ENCODE peak calls at places on chromosome 14, in ten cellular contexts. A is mesendoderm, T is A549, V is stomach, H is mammary epithelial cell, E is aorta, Z is ovary, K is cardiac muscle cell, M is body of pancreas, U is WERI-Rb-1. F is an unnamed sample.

GRCh38 chr14:103772078-103772712 is 56.6 kb downstream of the ZFYVE21 start:
- DNase-seq in M (no peak), V (no peak), T (no peak), K (no peak), E (no peak), A (no peak), U (no peak), Z (no peak), H (no peak), F (no peak)

GRCh38 chr14:88948199-88948598 is 123.7 kb downstream of the TTC8 start:
- DNase-seq in V (no peak), H (no peak), A (no peak), Z (no peak), E (no peak), T (no peak), U (no peak), M (no peak), K (peak; percentile 96), F (no peak)

GRCh38 chr14:50095895-50096294 is 20.5 kb downstream of the VCPKMT start:
- DNase-seq in K (no peak), T (no peak), U (no peak), Z (no peak), E (no peak), V (no peak), H (no peak), A (no peak), M (no peak), F (no peak)

GRCh38 chr14:70754989-70755388 is 54.3 kb downstream of the MAP3K9 start:
- DNase-seq in H (peak; percentile 91), T (no peak), M (peak; percentile 54), A (peak; percentile 85), Z (no peak), K (peak; percentile 2), U (no peak), V (peak; percentile 57), E (no peak), F (no peak)

GRCh38 chr14:92846162-92846897 is 52.2 kb downstream of the GOLGA5 start:
- DNase-seq in E (no peak), A (no peak), V (no peak), T (no peak), H (peak; percentile 84), K (peak; percentile 86), Z (no peak), U (no peak), M (no peak), F (no peak)

GRCh38 chr14:76773188-76773885 is 12.1 kb downstream of the VASH1 start:
- DNase-seq in Z (peak; percentile 77), U (no peak), T (peak; percentile 54), H (peak; percentile 74), M (peak; percentile 41), A (peak; percentile 83), K (peak; percentile 94), V (no peak), E (peak; percentile 90), F (no peak)

GRCh38 chr14:89359477-89360222 is 57.4 kb downstream of the FOXN3 start:
- DNase-seq in V (no peak), K (no peak), M (peak; percentile 35), E (peak; percentile 66), Z (peak; percentile 64), A (no peak), U (no peak), T (no peak), H (no peak), F (no peak)

GRCh38 chr14:54785111-54785777 is 117.4 kb downstream of the GCH1 start:
- DNase-seq in U (no peak), T (no peak), M (no peak), K (no peak), E (no peak), Z (no peak), H (no peak), V (no peak), A (no peak), F (no peak)

GRCh38 chr14:87494010-87494409 is 499.0 kb downstream of the GALC start:
- DNase-seq in K (no peak), E (no peak), Z (no peak), M (no peak), V (no peak), A (peak; percentile 41), U (no peak), H (no peak), T (no peak), F (no peak)

GRCh38 chr14:89899917-89900680 is 54.4 kb downstream of the EFCAB11 start:
- DNase-seq in U (peak; percentile 18), V (no peak), M (no peak), T (no peak), E (no peak), K (peak; percentile 50), A (peak; percentile 36), Z (no peak), H (no peak), F (no peak)

GRCh38 chr14:59252772-59253500 is 64.5 kb downstream of the DAAM1 start:
- DNase-seq in H (no peak), K (peak; percentile 87), E (no peak), V (no peak), U (no peak), M (no peak), Z (no peak), T (no peak), A (no peak), F (no peak)

GRCh38 chr14:65128096-65128495 is 25.8 kb upstream of the MAX start:
- DNase-seq in K (no peak), M (no peak), V (no peak), A (no peak), Z (no peak), E (no peak), T (no peak), U (no peak), H (no peak), F (no peak)

GRCh38 chr14:32472512-32473472 is 143.7 kb downstream of the AKAP6 start:
- DNase-seq in A (peak; percentile 61), E (no peak), V (no peak), U (no peak), T (no peak), H (peak; percentile 63), M (no peak), Z (no peak), K (peak; percentile 77), F (no peak)

GRCh38 chr14:61872452-61872851 is 110.2 kb downstream of the SNAPC1 start:
- DNase-seq in A (no peak), T (no peak), V (no peak), Z (no peak), K (no peak), E (no peak), H (no peak), M (no peak), U (no peak), F (no peak)

GRCh38 chr14:39417014-39417413 is 15.2 kb downstream of the FBXO33 start:
- DNase-seq in A (peak; percentile 61), T (no peak), H (peak; percentile 21), K (peak; percentile 47), E (no peak), U (peak; percentile 44), M (no peak), Z (no peak), V (no peak), F (no peak)

DNA sequence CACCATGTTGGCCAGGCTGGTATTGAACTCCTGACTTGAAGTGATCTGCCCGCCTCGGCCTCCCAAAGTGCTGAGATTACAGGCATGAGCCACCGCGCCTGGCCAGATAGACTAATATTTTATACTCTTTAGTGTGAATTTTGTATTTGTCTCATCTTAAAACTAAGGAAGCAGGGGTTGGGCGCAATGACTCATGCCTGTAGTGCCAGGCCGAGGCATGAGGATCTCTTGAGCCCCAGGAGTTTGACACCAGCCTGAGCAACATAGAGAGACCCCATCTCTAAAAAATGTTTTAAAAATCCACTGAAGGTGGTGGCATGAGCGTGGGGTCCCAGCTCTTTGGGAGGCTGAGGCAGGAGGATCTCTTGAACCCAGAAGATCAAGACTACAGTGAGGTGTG is 9.0 kb downstream of the DYNC1H1 start:
- DNase-seq in Z (no peak), T (no peak), M (no peak), V (no peak), A (no peak), U (no peak), E (no peak), K (no peak), H (no peak), F (no peak)
- H3K27ac ChIP-seq in Z (no peak overlapping the region), T (peak overlapping the region; percentile 87), M (no peak overlapping the region), V (peak overlapping the region; percentile 64), A (no peak overlapping the region), U (no peak overlapping the region), E (no peak overlapping the region), K (no peak overlapping the region), H (peak overlapping the region; percentile 88), F (peak overlapping the region; percentile 95)

DNA sequence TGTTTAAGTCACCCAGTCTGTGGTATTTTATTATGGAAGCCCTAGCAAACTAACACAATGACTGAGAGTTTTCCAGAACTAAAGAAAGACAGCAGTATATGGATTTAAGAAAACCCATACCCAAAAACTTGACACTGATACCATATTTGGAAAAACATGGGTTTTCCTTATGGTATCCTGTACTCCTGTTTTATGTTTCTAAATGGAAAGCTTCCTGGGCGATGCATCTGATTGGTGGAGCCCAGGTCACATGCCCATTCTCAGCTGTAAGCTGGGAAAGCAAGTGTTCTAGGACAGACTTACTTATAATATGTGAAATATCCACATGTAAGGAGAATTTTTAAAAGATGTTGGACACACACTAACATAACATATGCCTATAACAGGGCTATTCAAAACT is 4.5 kb upstream of the RNASE4 start:
- DNase-seq in V (no peak), T (peak; percentile 56), H (no peak), M (peak; percentile 48), Z (peak; percentile 49), U (no peak), E (no peak), K (peak; percentile 24), A (peak; percentile 47), F (no peak)
- H3K4me3 ChIP-seq in V (no peak overlapping the region), T (no peak overlapping the region), H (no peak overlapping the region), M (no peak overlapping the region), Z (no peak overlapping the region), U (no peak overlapping the region), E (no peak overlapping the region), K (no peak overlapping the region), A (no peak overlapping the region), F (peak overlapping the region; percentile 100)

GRCh38 chr14:72462041-72462440 is 431.9 kb downstream of the DPF3 start:
- DNase-seq in H (no peak), E (no peak), A (no peak), U (no peak), K (no peak), T (no peak), V (no peak), M (no peak), Z (no peak), F (no peak)
- H3K27ac ChIP-seq in H (no peak overlapping the region), E (no peak overlapping the region), A (no peak overlapping the region), U (no peak overlapping the region), K (no peak overlapping the region), T (no peak overlapping the region), V (no peak overlapping the region), M (no peak overlapping the region), Z (no peak overlapping the region), F (no peak overlapping the region)

DNA sequence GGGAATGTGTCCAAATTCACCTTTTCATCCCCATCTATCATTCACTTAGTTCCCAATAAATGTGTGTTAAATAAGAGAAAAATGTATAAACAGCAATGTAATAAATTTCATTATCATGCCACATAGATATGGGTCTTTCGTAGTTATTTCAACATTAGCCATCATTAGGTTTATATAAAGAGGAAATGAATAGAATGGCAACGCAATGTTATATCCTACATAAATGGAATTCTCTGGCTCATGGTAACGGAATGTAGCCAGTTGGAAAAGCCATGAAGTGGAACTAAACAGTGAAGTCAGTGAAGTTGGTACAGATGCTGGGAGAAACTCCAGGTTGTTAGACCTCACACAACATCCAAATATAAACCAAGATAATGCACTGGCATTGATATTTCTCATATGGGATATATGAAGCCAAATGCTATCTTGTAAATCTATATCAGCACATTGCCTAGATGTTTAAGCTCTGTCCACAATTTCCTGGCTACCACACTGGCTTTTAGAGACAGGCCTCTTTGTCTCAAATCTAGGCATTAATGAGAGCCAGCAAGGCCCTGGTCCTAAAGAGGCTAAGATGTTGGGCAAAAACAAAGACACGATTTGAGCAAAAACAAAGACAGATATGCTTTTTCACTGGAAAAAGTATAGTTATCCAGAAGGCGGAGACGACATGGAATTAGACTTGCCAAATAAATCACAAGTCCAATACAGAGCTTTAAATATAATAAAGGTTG is 861.0 kb downstream of the RPS29 start:
- DNase-seq in H (no peak), V (no peak), U (no peak), E (no peak), A (no peak), M (no peak), K (no peak), T (no peak), Z (no peak), F (no peak)
- H3K4me3 ChIP-seq in H (no peak overlapping the region), V (no peak overlapping the region), U (no peak overlapping the region), E (no peak overlapping the region), A (no peak overlapping the region), M (no peak overlapping the region), K (no peak overlapping the region), T (no peak overlapping the region), Z (no peak overlapping the region), F (no peak overlapping the region)